ENCODE peak calls at places on chromosomes 16 and 17, in eight cellular contexts. J is adrenal gland, L is A549, I is stomach, C is heart left ventricle, W is GM12878, S is spleen, G is body of pancreas. R is an unnamed sample.
A peak's percentile ranks its signal among the peaks of the same experiment; 100 is the strongest.

GRCh38 chr17:31581022-31581483 is 189.6 kb downstream of the RAB11FIP4 start:
- DNase-seq in J (peak; percentile 63), C (peak; percentile 81), G (peak; percentile 60), S (peak; percentile 83), L (no peak), W (no peak), I (peak; percentile 90), R (peak; percentile 77)

GRCh38 chr17:57436565-57436964 is 180.2 kb downstream of the MSI2 start:
- DNase-seq in J (no peak), L (no peak), S (peak; percentile 41), C (no peak), I (no peak), G (no peak), W (no peak), R (no peak)

GRCh38 chr17:9274119-9274445 is 252.8 kb downstream of the NTN1 start:
- DNase-seq in C (no peak), I (no peak), L (no peak), S (no peak), W (no peak), G (no peak), J (no peak), R (no peak)

GRCh38 chr17:78142113-78142861 is 3.9 kb upstream of the C17orf99 start:
- DNase-seq in G (peak; percentile 63), S (no peak), C (no peak), J (peak; percentile 70), I (peak; percentile 79), L (peak; percentile 87), W (no peak), R (no peak)

GRCh38 chr16:57519796-57520360 is 16.5 kb downstream of the CCDC102A start:
- DNase-seq in S (peak; percentile 95), C (peak; percentile 76), I (peak; percentile 84), L (peak; percentile 68), J (peak; percentile 86), G (peak; percentile 81), W (no peak), R (peak; percentile 75)

GRCh38 chr16:50144211-50144610 is 8.9 kb upstream of the TENT4B start:
- DNase-seq in I (no peak), L (no peak), G (no peak), S (no peak), C (no peak), J (no peak), W (no peak), R (no peak)

GRCh38 chr17:47816111-47816735 is 5.4 kb downstream of the OSBPL7 start:
- DNase-seq in S (no peak), W (no peak), C (no peak), J (no peak), I (no peak), L (no peak), G (no peak), R (no peak)

GRCh38 chr17:57676543-57676942 is 68.6 kb downstream of the CCDC182 start:
- DNase-seq in S (peak; percentile 43), C (no peak), W (no peak), I (no peak), L (no peak), G (no peak), J (peak; percentile 13), R (no peak)

GRCh38 chr17:44087319-44087718 is 16.8 kb downstream of the G6PC3 start:
- DNase-seq in S (no peak), C (no peak), J (no peak), L (no peak), G (no peak), I (no peak), W (no peak), R (no peak)

GRCh38 chr17:48545022-48545376 is at the start of gene HOXB2:
- DNase-seq in J (peak; percentile 44), L (no peak), I (no peak), C (no peak), G (no peak), S (no peak), W (no peak), R (no peak)

GRCh38 chr16:79047337-79047736 is 553.2 kb downstream of the MAF start:
- DNase-seq in I (no peak), C (no peak), J (no peak), L (peak; percentile 17), W (no peak), G (no peak), S (no peak), R (no peak)

GRCh38 chr16:84196727-84197486 is 6.0 kb downstream of the ADAD2 start:
- DNase-seq in G (no peak), L (no peak), J (no peak), C (no peak), S (no peak), I (no peak), W (no peak), R (no peak)

GRCh38 chr17:75531724-75532090 is 6.2 kb downstream of the LLGL2 start:
- DNase-seq in C (no peak), G (no peak), S (no peak), I (no peak), L (peak; percentile 63), J (no peak), W (no peak), R (no peak)

GRCh38 chr17:63961355-63962207 is 11.1 kb downstream of the SCN4A start:
- DNase-seq in J (peak; percentile 91), S (no peak), W (no peak), I (peak; percentile 44), G (peak; percentile 53), C (peak; percentile 72), L (peak; percentile 90), R (peak; percentile 66)

GRCh38 chr16:85399583-85400284 is 213.4 kb upstream of the GSE1 start:
- DNase-seq in J (no peak), L (no peak), C (no peak), S (peak; percentile 65), W (no peak), G (peak; percentile 11), I (no peak), R (no peak)

GRCh38 chr17:61368832-61369468 is 30.7 kb upstream of the TBX2 start:
- DNase-seq in I (no peak), W (no peak), J (no peak), L (no peak), G (no peak), S (peak; percentile 53), C (no peak), R (no peak)

GRCh38 chr17:68572138-68572842 is 28.9 kb downstream of the FAM20A start:
- DNase-seq in W (no peak), G (no peak), L (no peak), C (no peak), I (no peak), J (no peak), S (no peak), R (no peak)

GRCh38 chr17:35804658-35805192 is 4.6 kb upstream of the TAF15 start:
- DNase-seq in S (no peak), L (peak; percentile 95), W (peak; percentile 48), C (peak; percentile 42), J (peak; percentile 65), I (peak; percentile 44), G (peak; percentile 47), R (no peak)

DNA sequence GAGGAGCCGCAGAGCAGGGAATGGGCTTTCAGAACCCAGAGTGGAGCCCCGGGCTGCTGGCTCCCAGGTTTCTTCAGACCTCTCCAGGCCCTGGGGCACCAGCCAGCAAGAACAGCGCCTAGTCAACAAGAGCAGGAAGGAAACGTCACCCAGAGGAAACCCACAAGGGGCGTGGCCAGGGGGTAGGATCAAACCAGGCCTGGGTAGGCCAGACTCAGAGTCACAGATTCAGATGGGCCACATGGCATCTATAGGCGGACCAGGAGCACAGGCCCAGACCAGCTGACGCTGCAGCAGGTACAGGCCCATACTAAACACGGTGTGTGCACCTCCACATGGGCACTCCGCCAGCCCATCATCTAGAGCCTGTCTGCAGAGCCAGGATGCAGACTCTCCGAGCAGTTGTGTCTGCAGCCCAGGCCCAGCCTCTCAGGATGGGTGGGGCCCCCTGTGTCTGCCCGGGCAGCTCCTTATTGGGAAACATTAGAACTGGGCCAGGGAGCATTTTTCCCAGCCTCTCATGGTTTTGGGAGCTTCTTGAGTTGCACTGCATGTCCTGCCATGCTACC is at the start of gene NLRP1:
- DNase-seq in G (peak; percentile 44), I (peak; percentile 76), C (peak; percentile 91), L (peak; percentile 31), J (peak; percentile 78), S (peak; percentile 98), W (peak; percentile 84), R (peak; percentile 63)
- TF ChIP-seq POLR2A in G (peak; percentile 58), I (no peak), C (no peak), L (no peak), J (peak; percentile 38), S (no peak), W (peak; percentile 74), R (no peak)

GRCh38 chr17:83203073-83203471 is 123.7 kb downstream of the METRNL start:
- DNase-seq in G (no peak), J (peak; percentile 53), L (no peak), I (peak; percentile 37), C (peak; percentile 48), S (peak; percentile 89), W (no peak), R (peak; percentile 24)
- H3K4me1 ChIP-seq in G (no peaks in the 10 kb centered on the region), J (no peaks in the 10 kb centered on the region), L (no peaks in the 10 kb centered on the region), I (peaks cover 15% of the 10 kb centered on the region), C (peaks cover 25% of the 10 kb centered on the region), S (peaks cover 69% of the 10 kb centered on the region), W (peaks cover 22% of the 10 kb centered on the region), R (no peaks in the 10 kb centered on the region)

GRCh38 chr16:21300309-21301167 is 22.4 kb upstream of the CRYM start:
- DNase-seq in W (peak; percentile 93), J (peak; percentile 98), S (peak; percentile 82), I (peak; percentile 96), C (peak; percentile 96), G (peak; percentile 96), L (peak; percentile 99), R (peak; percentile 96)
- TF ChIP-seq POLR2A in W (no peak), J (no peak), S (no peak), I (no peak), C (no peak), G (peak; percentile 69), L (peak; percentile 53), R (no peak)

DNA sequence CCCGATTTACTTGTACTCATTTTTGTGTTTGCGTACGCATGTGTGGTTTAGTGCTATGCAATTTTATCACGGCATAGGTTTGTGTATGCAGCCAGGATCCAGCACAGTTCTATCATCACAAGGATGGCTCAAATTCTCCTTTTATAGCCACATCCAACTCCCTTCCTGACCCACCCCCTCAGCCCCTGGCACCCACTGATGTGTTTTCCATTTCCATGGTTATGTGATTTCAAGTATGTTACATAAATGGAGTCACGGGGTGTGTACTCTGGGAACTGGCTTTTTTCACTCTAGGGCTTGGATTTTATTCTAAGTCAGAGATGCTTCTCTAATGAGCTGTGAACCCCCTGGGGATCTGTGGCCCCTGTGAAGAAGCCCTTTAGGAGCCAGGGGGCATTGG is 16.8 kb downstream of the IL4R start:
- DNase-seq in G (no peak), L (peak; percentile 17), W (no peak), C (peak; percentile 71), S (peak; percentile 49), I (no peak), J (no peak), R (peak; percentile 55)
- H3K4me1 ChIP-seq in G (peaks cover 22% of the 10 kb centered on the region), L (peaks cover 28% of the 10 kb centered on the region), W (peaks cover 15% of the 10 kb centered on the region), C (peaks cover 22% of the 10 kb centered on the region), S (peaks cover 99% of the 10 kb centered on the region), I (peaks cover 38% of the 10 kb centered on the region), J (peaks cover 41% of the 10 kb centered on the region), R (peaks cover 4% of the 10 kb centered on the region)

R was measured in ovary.